ENCODE peak calls at places on chromosomes 6 and 20, in four cellular contexts. O, Z, U and R are unnamed samples.

GRCh38 chr20:57109151-57109953 is 157.1 kb downstream of the BMP7 start:
- DNase-seq in O (no peak), Z (no peak), U (no peak), R (no peak)

GRCh38 chr6:35610830-35611229 is 77.9 kb downstream of the FKBP5 start:
- DNase-seq in O (no peak), Z (no peak), U (no peak), R (no peak)

GRCh38 chr20:18031888-18032509 is 25.7 kb downstream of the OVOL2 start:
- DNase-seq in O (no peak), Z (no peak), U (no peak), R (no peak)

GRCh38 chr6:73180718-73181619 is 44.3 kb downstream of the KHDC1L start:
- DNase-seq in O (no peak), Z (no peak), U (peak), R (peak)

GRCh38 chr6:25403150-25403549 is 124.0 kb downstream of the CARMIL1 start:
- DNase-seq in O (no peak), Z (no peak), U (no peak), R (no peak)

GRCh38 chr20:62142252-62143117 is 709 bp downstream of the PSMA7 start:
- DNase-seq in O (peak), Z (no peak), U (no peak), R (no peak)

GRCh38 chr6:20817806-20818320 is 283.6 kb downstream of the CDKAL1 start:
- DNase-seq in O (no peak), Z (no peak), U (no peak), R (no peak)

GRCh38 chr20:37407573-37408002 is 61.6 kb downstream of the SRC start:
- DNase-seq in O (no peak), Z (no peak), U (no peak), R (no peak)

GRCh38 chr6:31967926-31968320 is 4.0 kb downstream of the DXO start:
- DNase-seq in O (no peak), Z (no peak), U (no peak), R (no peak)

GRCh38 chr6:1771324-1771723 is 161.6 kb downstream of the FOXC1 start:
- DNase-seq in O (peak), Z (no peak), U (no peak), R (no peak)

GRCh38 chr6:40274058-40274457 is 313.1 kb downstream of the LRFN2 start:
- DNase-seq in O (no peak), Z (no peak), U (no peak), R (no peak)

GRCh38 chr6:14883921-14884320 is 361.9 kb upstream of the JARID2 start:
- DNase-seq in O (no peak), Z (no peak), U (peak), R (peak)

GRCh38 chr6:157343732-157344131 is 20.4 kb upstream of the TMEM242 start:
- DNase-seq in O (no peak), Z (no peak), U (no peak), R (no peak)

GRCh38 chr6:126643352-126643751 is 303.4 kb downstream of the CENPW start:
- DNase-seq in O (no peak), Z (no peak), U (no peak), R (no peak)